ENCODE peak calls at places on chromosomes 4 and X, in nine cellular contexts. J is PC-3, W is lower leg skin, E is sigmoid colon, D is B cell, Y is DND-41, O is RWPE1, U is stomach, T is cardiac fibroblast. I is an unnamed sample.

GRCh38 chr4:121789960-121790829 is 10.9 kb upstream of the EXOSC9 start:
- DNase-seq in J (peak), W (no peak), E (no peak), D (no peak), Y (no peak), O (peak), U (no peak), T (peak), I (peak)

GRCh38 chrX:49761481-49761880 is 65.7 kb upstream of the PAGE1 start:
- DNase-seq in J (peak), W (no peak), E (no peak), D (no peak), Y (peak), O (no peak), U (no peak), T (peak), I (no peak)

GRCh38 chr4:53346920-53347852 is 18.7 kb downstream of the SCFD2 start:
- DNase-seq in J (peak), W (no peak), E (no peak), D (no peak), Y (no peak), O (peak), U (no peak), T (peak), I (peak)

GRCh38 chr4:119313237-119313636 is 8.7 kb downstream of the FABP2 start:
- DNase-seq in J (no peak), W (no peak), E (no peak), D (no peak), Y (no peak), O (no peak), U (no peak), T (peak), I (no peak)

GRCh38 chrX:29911673-29912072 is 303.7 kb upstream of the MAGEB2 start:
- DNase-seq in J (peak), W (no peak), E (no peak), D (no peak), Y (no peak), O (peak), U (no peak), T (no peak), I (no peak)

GRCh38 chrX:107675823-107676555 is 47.7 kb downstream of the PRPS1 start:
- DNase-seq in J (no peak), W (peak), E (peak), D (no peak), Y (no peak), O (no peak), U (no peak), T (peak), I (peak)

GRCh38 chrX:87299563-87300160 is 217.9 kb upstream of the KLHL4 start:
- DNase-seq in J (peak), W (no peak), E (no peak), D (no peak), Y (no peak), O (peak), U (no peak), T (peak), I (no peak)

GRCh38 chrX:111100191-111100590 is 4.2 kb downstream of the PAK3 start:
- DNase-seq in J (peak), W (peak), E (no peak), D (peak), Y (peak), O (peak), U (no peak), T (peak), I (no peak)

GRCh38 chr4:38733663-38734062 is 49.1 kb downstream of the TLR10 start:
- DNase-seq in J (no peak), W (no peak), E (no peak), D (no peak), Y (no peak), O (no peak), U (no peak), T (no peak), I (no peak)

GRCh38 chr4:70601422-70602039 is 9.5 kb downstream of the AMBN start:
- DNase-seq in J (peak), W (no peak), E (no peak), D (peak), Y (peak), O (peak), U (peak), T (peak), I (peak)

GRCh38 chr4:139223682-139224317 is 46.8 kb upstream of the ELF2 start:
- DNase-seq in J (peak), W (no peak), E (no peak), D (no peak), Y (no peak), O (no peak), U (no peak), T (peak), I (peak)

GRCh38 chr4:142405021-142405991 is 440.8 kb downstream of the INPP4B start:
- DNase-seq in J (peak), W (peak), E (peak), D (no peak), Y (peak), O (peak), U (peak), T (peak), I (peak)

GRCh38 chr4:156992943-156993342 is 21.3 kb upstream of the PDGFC start:
- DNase-seq in J (no peak), W (no peak), E (no peak), D (no peak), Y (no peak), O (no peak), U (no peak), T (peak), I (peak)

GRCh38 chr4:87005690-87006461 is 71.1 kb downstream of the AFF1 start:
- DNase-seq in J (peak), W (no peak), E (no peak), D (no peak), Y (peak), O (peak), U (no peak), T (no peak), I (no peak)

GRCh38 chr4:108170729-108171540 is 2.2 kb upstream of the LEF1 start:
- DNase-seq in J (no peak), W (no peak), E (no peak), D (peak), Y (peak), O (no peak), U (no peak), T (no peak), I (no peak)

GRCh38 chr4:182929296-182929695 is 12.1 kb upstream of the DCTD start:
- DNase-seq in J (peak), W (no peak), E (no peak), D (no peak), Y (no peak), O (no peak), U (no peak), T (peak), I (peak)

GRCh38 chrX:20988118-20988517 is 386.1 kb upstream of the CNKSR2 start:
- DNase-seq in J (peak), W (no peak), E (no peak), D (no peak), Y (no peak), O (no peak), U (no peak), T (peak), I (no peak)

GRCh38 chr4:2962614-2963184 is 507 bp downstream of the NOP14 start:
- DNase-seq in J (peak), W (no peak), E (no peak), D (no peak), Y (no peak), O (no peak), U (peak), T (peak), I (peak)

GRCh38 chr4:36269116-36269515 is 12.3 kb upstream of the DTHD1 start:
- DNase-seq in J (no peak), W (no peak), E (no peak), D (no peak), Y (peak), O (no peak), U (no peak), T (peak), I (no peak)

GRCh38 chrX:41912922-41913321 is 10.4 kb downstream of the CASK start:
- DNase-seq in J (peak), W (no peak), E (no peak), D (no peak), Y (no peak), O (no peak), U (no peak), T (no peak), I (no peak)

GRCh38 chr4:181181331-181181730 is 1061.9 kb upstream of the TENM3 start:
- DNase-seq in J (no peak), W (no peak), E (no peak), D (no peak), Y (no peak), O (peak), U (no peak), T (no peak), I (no peak)

GRCh38 chrX:118062817-118063615 is 53.6 kb downstream of the KLHL13 start:
- DNase-seq in J (no peak), W (no peak), E (no peak), D (no peak), Y (no peak), O (no peak), U (no peak), T (no peak), I (no peak)

DNA sequence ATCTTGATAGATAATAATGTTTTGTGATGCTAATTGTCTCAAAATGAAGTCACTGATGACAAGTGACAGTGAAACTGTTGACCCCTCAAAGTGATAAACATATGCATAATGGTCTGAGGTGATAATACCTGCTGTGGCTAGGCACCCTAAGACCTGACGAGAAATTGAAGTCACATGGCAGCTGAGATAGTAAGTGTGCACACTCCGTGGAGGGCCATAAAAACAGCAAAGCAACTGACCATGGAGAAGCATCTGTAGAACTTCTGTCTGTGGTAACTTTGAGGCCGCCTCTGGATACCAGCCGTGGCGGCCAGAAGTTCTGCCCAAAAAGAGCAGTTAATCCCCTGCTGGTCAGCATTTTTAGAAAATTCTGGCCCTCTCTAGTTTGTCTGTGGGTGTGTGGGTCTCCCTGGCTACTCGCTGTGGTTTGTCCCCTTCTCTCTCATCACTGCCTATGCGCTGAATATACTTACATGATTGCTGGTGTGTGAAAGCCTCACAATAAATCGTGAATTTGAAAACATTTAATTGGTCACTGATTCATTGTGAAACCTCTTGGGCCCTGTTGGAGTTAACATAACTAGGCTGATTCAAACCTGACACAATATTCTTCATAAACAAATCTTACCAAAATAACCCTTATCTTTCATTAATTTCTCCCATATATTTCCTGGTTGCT is 50.6 kb downstream of the CCDC149 start:
- DNase-seq in J (no peak), W (no peak), E (no peak), D (no peak), Y (no peak), O (no peak), U (no peak), T (no peak), I (no peak)
- TF ChIP-seq CTCF in J (no peak), W (no peak), E (no peak), D (no peak), Y (no peak), O (no peak), U (no peak), T (no peak), I (no peak)

DNA sequence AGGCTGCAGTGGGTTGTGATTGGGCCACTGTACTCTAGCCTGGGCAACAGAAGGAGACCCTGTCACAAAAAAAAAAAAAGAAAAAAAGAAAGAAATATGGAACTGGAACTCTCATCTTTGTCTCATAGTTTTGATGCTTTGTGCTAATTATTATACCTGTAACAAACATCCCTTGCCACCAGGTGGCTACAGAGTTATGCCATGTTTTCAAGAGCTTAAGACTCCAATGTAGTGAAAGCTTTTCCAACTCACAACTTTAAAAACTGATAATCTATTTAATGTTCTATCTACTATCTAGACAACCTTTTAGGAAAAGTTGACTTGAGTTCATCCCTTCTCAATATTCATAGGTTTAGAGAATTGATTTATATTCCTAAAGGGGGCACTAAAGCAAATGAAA is 42.4 kb downstream of the HTR2C start:
- DNase-seq in J (peak), W (no peak), E (no peak), D (no peak), Y (no peak), O (no peak), U (no peak), T (peak), I (no peak)
- TF ChIP-seq CTCF in J (peak), W (no peak), E (no peak), D (no peak), Y (no peak), O (peak), U (no peak), T (peak), I (peak)

DNA sequence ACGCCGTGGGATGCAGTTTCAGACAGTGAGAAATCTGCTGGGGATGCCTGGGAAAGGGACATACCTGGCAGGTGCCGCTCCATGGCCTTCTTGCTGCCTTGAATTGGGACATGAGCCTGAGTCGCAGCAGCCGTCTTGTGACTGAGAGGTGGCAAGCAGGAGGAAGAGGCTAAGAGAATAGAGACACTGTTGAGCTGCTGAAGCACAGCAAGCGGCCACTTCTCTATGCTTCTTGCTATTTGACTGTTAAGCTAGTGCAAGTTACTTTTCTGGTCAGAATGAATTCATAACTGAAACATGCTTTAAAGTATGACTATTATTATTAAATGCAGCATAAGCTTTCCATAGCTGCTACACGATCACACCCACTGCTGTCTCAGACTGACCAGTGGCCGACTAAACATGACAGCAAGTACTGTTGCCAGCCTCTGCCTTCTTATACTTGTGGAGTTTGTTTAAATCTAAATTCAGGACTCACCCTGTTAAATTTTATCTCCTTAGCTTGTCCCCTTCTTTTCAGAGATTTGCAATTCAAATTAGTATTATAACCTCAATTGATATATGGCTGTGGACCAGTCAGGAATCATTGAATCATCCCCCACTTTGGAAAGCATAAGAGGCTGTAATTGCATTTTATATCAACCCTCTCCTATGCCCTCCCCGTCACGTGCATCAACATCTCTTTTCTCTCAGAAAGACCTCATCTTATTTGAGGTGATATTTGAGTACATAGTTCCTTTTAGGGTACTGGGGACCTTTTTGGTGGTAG is 24.8 kb upstream of the ACSL1 start:
- DNase-seq in J (no peak), W (no peak), E (no peak), D (no peak), Y (no peak), O (no peak), U (no peak), T (no peak), I (no peak)
- TF ChIP-seq CTCF in J (no peak), W (no peak), E (no peak), D (no peak), Y (no peak), O (no peak), U (no peak), T (no peak), I (no peak)

GRCh38 chr4:7721984-7722551 is 217.6 kb downstream of the AFAP1 start:
- DNase-seq in J (peak), W (no peak), E (no peak), D (no peak), Y (no peak), O (no peak), U (no peak), T (peak), I (peak)
- TF ChIP-seq CTCF in J (peak), W (no peak), E (no peak), D (no peak), Y (no peak), O (no peak), U (no peak), T (peak), I (peak)

GRCh38 chr4:129323630-129324029 is 227.7 kb downstream of the C4orf33 start:
- DNase-seq in J (no peak), W (no peak), E (no peak), D (no peak), Y (no peak), O (no peak), U (no peak), T (no peak), I (no peak)
- TF ChIP-seq CTCF in J (no peak), W (no peak), E (no peak), D (no peak), Y (no peak), O (no peak), U (no peak), T (no peak), I (no peak)

DNA sequence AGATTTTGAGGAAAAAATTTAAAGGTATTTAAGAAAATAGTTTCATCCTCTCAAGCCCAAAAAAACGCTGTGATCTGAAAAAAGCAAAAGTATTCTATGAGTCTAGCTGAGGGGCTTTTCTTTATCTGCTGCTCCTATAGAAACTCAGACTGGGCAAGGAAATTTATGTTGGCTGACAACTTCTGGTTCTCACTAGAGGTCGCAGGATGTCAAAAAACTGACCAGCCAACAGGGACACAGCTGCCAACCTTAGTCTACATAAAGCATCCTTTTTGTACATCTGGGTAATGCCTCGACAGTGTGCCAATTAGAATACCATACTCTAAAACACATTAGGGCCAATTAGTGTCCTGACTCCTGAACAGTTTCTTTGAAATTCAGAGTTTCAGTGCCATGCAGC is 8.8 kb upstream of the TLL1 start:
- DNase-seq in J (no peak), W (no peak), E (no peak), D (no peak), Y (no peak), O (peak), U (no peak), T (peak), I (no peak)
- TF ChIP-seq CTCF in J (no peak), W (no peak), E (no peak), D (no peak), Y (no peak), O (peak), U (no peak), T (no peak), I (peak)

GRCh38 chrX:123976671-123977316 is 15.3 kb downstream of the STAG2 start:
- DNase-seq in J (peak), W (no peak), E (no peak), D (no peak), Y (no peak), O (peak), U (no peak), T (peak), I (no peak)
- TF ChIP-seq CTCF in J (peak), W (no peak), E (no peak), D (peak), Y (peak), O (peak), U (no peak), T (no peak), I (peak)

DNA sequence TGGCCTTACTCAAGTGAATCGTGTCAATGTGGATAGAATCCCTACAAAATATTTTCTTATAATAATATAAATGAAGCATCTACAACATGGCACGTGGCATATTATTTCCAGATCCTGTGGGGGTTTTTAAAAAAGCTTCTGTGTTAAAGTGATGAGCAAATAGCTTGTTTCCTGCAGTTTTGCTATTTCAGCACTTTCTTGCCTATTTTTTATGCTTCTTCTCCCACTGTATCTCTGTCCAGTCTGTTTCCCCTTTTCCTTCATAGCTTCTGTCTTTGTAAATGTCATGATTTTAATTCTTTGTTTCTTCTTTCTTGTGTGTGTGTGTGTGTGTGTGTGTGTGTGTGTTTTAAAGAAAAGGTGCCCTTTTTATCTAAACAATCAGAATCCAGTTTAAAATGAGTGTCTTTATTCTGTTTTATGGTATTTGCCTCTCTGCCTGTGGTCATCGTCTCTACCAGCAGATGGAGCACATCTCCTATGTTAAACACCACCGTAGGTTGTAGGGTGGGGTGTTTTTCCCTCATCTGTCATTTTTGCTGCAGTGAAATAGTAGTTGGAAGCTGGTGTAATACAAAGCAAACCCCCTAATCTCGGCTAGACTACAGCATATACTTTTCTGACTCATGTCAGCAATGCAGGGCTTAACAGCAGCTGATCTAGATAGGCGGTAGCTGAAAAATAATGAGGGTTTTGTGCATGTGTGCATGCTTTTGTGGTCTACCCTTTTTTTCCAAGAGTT is 33.1 kb downstream of the FTHL17 start:
- DNase-seq in J (peak), W (no peak), E (no peak), D (peak), Y (peak), O (peak), U (peak), T (peak), I (peak)
- TF ChIP-seq CTCF in J (peak), W (no peak), E (peak), D (peak), Y (peak), O (peak), U (no peak), T (peak), I (peak)

GRCh38 chr4:7067523-7068278 is at the start of gene GRPEL1:
- DNase-seq in J (peak), W (peak), E (peak), D (peak), Y (peak), O (peak), U (peak), T (peak), I (peak)
- TF ChIP-seq CTCF in J (no peak), W (no peak), E (no peak), D (no peak), Y (no peak), O (peak), U (no peak), T (no peak), I (no peak)

I was measured in brain microvascular endothelial cell.